ENCODE peak calls at places on chromosomes 7 and 10, in five cellular contexts. D is H9, W is GM23338, M is aorta, Y is AG04450. Z is an unnamed sample.
A peak's percentile ranks its signal among the peaks of the same experiment; 100 is the strongest.

GRCh38 chr10:78508955-78509354 is 475.3 kb downstream of the RPS24 start:
- DNase-seq in D (no peak), W (no peak), M (no peak), Y (no peak), Z (no peak)

GRCh38 chr7:157004050-157004838 is 6.2 kb downstream of the MNX1 start:
- DNase-seq in D (no peak), W (no peak), M (no peak), Y (no peak), Z (no peak)

GRCh38 chr7:76296743-76297740 is 5.4 kb upstream of the HSPB1 start:
- DNase-seq in D (no peak), W (no peak), M (peak; percentile 52), Y (peak; percentile 84), Z (peak; percentile 97)

GRCh38 chr7:133293390-133294110 is 40.7 kb downstream of the EXOC4 start:
- DNase-seq in D (no peak), W (no peak), M (no peak), Y (no peak), Z (no peak)

GRCh38 chr10:45353176-45353575 is 20.8 kb upstream of the ALOX5 start:
- DNase-seq in D (no peak), W (no peak), M (no peak), Y (no peak), Z (no peak)

GRCh38 chr7:151601521-151602305 is 82.0 kb upstream of the RHEB start:
- DNase-seq in D (no peak), W (no peak), M (no peak), Y (no peak), Z (no peak)

GRCh38 chr10:102596506-102596971 is 47.7 kb upstream of the TRIM8 start:
- DNase-seq in D (peak; percentile 81), W (peak; percentile 88), M (no peak), Y (no peak), Z (peak; percentile 76)

GRCh38 chr10:22386396-22386928 is 41.2 kb downstream of the SPAG6 start:
- DNase-seq in D (no peak), W (no peak), M (no peak), Y (no peak), Z (no peak)

GRCh38 chr7:30739691-30740090 is 12.2 kb upstream of the INMT start:
- DNase-seq in D (no peak), W (no peak), M (no peak), Y (no peak), Z (no peak)

GRCh38 chr10:99872367-99873162 is 90.1 kb downstream of the ABCC2 start:
- DNase-seq in D (no peak), W (no peak), M (no peak), Y (no peak), Z (peak; percentile 84)

GRCh38 chr10:72796042-72796441 is 97.5 kb upstream of the OIT3 start:
- DNase-seq in D (no peak), W (no peak), M (no peak), Y (no peak), Z (no peak)

GRCh38 chr10:17523917-17524316 is 69.5 kb upstream of the ST8SIA6 start:
- DNase-seq in D (no peak), W (no peak), M (no peak), Y (no peak), Z (no peak)

GRCh38 chr7:134438946-134439345 is 20.0 kb downstream of the AKR1B1 start:
- DNase-seq in D (no peak), W (no peak), M (no peak), Y (no peak), Z (no peak)

GRCh38 chr7:47415289-47416212 is 166.4 kb downstream of the TNS3 start:
- DNase-seq in D (no peak), W (no peak), M (no peak), Y (no peak), Z (no peak)

GRCh38 chr10:122931088-122931958 is 20.9 kb downstream of the FAM24A start:
- DNase-seq in D (no peak), W (no peak), M (no peak), Y (no peak), Z (no peak)

GRCh38 chr7:157436763-157437480 is 100.1 kb downstream of the DNAJB6 start:
- DNase-seq in D (no peak), W (no peak), M (peak; percentile 19), Y (no peak), Z (no peak)

GRCh38 chr7:55019691-55020480 is 1.1 kb downstream of the EGFR start:
- DNase-seq in D (peak; percentile 45), W (peak; percentile 55), M (no peak), Y (no peak), Z (peak; percentile 47)

GRCh38 chr10:89120931-89121907 is 85.9 kb downstream of the CH25H start:
- DNase-seq in D (no peak), W (no peak), M (no peak), Y (no peak), Z (no peak)

GRCh38 chr7:97012293-97013005 is 7.1 kb downstream of the DLX6 start:
- DNase-seq in D (peak; percentile 54), W (peak; percentile 62), M (no peak), Y (no peak), Z (no peak)

GRCh38 chr7:100546868-100547800 is 8.1 kb downstream of the AGFG2 start:
- DNase-seq in D (no peak), W (no peak), M (no peak), Y (no peak), Z (no peak)

GRCh38 chr7:105199372-105199771 is 185.4 kb downstream of the KMT2E start:
- DNase-seq in D (no peak), W (no peak), M (no peak), Y (no peak), Z (no peak)

GRCh38 chr10:72794260-72794659 is 99.3 kb upstream of the OIT3 start:
- DNase-seq in D (no peak), W (no peak), M (no peak), Y (no peak), Z (no peak)

GRCh38 chr7:151125459-151125834 is 39.2 kb downstream of the AGAP3 start:
- DNase-seq in D (peak; percentile 89), W (peak; percentile 88), M (no peak), Y (no peak), Z (peak; percentile 50)

GRCh38 chr10:132206806-132207535 is 20.2 kb downstream of the DPYSL4 start:
- DNase-seq in D (no peak), W (no peak), M (no peak), Y (no peak), Z (no peak)

GRCh38 chr7:16086743-16087142 is 334.6 kb downstream of the CRPPA start:
- DNase-seq in D (no peak), W (no peak), M (no peak), Y (no peak), Z (no peak)

GRCh38 chr10:21265622-21266021 is 259.9 kb downstream of the SKIDA1 start:
- DNase-seq in D (no peak), W (no peak), M (no peak), Y (no peak), Z (no peak)

GRCh38 chr10:29248987-29249386 is 39.9 kb upstream of the LYZL1 start:
- DNase-seq in D (no peak), W (no peak), M (no peak), Y (no peak), Z (no peak)

GRCh38 chr7:27088002-27088931 is 7.5 kb downstream of the HOXA1 start:
- DNase-seq in D (peak; percentile 56), W (peak; percentile 83), M (no peak), Y (no peak), Z (no peak)

GRCh38 chr10:24962998-24963397 is 10.6 kb upstream of the PRTFDC1 start:
- DNase-seq in D (no peak), W (no peak), M (no peak), Y (no peak), Z (peak; percentile 94)

DNA sequence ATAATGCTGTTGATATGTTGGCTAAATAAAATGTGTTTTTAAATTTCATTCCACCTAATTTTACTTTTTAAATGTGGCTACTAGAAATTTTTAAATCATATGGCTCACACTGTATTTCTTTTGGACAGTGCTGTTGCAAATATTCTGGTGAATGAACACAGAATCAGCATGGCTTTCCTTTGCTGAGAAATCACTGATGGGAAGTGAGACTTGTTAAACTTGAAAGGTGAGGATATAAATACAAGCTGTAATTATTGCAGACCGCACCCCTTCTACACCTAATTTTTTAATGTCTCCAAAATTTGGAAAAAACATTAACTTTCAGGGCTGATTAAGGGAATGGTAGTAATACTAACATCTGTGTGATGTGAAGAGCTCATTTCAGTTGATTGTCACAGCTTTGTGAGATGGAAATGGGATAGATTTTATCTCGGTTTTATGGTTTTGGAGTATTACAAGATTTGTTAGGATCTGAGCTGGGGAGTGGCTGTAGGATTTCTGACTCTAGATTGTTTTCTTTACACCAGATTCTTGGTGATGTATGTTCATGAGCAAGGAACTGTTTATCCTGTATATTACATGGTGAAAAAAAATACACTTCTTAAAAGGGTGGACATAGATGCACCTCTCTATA is 1.3 kb downstream of the MIOS start:
- DNase-seq in D (no peak), W (no peak), M (no peak), Y (no peak), Z (peak; percentile 30)
- H3K27ac ChIP-seq in D (no peak overlapping the region), W (no peak overlapping the region), M (no peak overlapping the region), Y (no peak overlapping the region), Z (no peak overlapping the region)

DNA sequence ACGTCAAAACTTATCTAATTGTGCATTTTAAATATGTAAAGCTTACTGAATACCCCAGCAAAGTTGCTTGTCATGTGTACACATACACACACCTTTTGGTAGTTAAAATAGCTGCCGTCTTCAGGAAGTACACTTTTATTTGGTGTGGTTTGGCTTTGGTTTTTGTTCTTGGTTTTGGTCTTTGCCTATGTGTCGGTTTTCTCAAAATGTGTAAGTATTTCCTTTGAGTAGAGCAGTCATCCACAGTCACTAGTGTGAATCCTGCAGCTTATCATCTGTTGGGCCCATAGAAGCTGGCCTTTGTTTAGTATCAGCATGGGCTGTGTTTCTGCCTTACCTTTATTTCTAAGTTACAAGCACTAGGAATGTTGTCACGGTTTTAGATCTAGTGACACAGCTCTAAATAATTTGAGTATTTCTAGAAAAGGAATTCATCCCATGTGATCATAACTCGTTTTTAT is 35.3 kb downstream of the NET1 start:
- DNase-seq in D (no peak), W (no peak), M (no peak), Y (no peak), Z (peak; percentile 61)
- H3K27ac ChIP-seq in D (no peak overlapping the region), W (no peak overlapping the region), M (no peak overlapping the region), Y (no peak overlapping the region), Z (peak overlapping the region; percentile 90)

GRCh38 chr7:140122975-140123374 is 53.8 kb downstream of the KDM7A start:
- DNase-seq in D (no peak), W (no peak), M (no peak), Y (no peak), Z (no peak)
- H3K27ac ChIP-seq in D (no peak overlapping the region), W (no peak overlapping the region), M (no peak overlapping the region), Y (no peak overlapping the region), Z (no peak overlapping the region)

GRCh38 chr7:335358-336148 is 45.6 kb downstream of the FOXL3 start:
- DNase-seq in D (no peak), W (no peak), M (peak; percentile 36), Y (no peak), Z (no peak)

GRCh38 chr7:332646-333398 is 42.9 kb downstream of the FOXL3 start:
- DNase-seq in D (peak; percentile 85), W (peak; percentile 93), M (peak; percentile 88), Y (no peak), Z (peak; percentile 80)

GRCh38 chr7:334618-335357 is 44.8 kb downstream of the FOXL3 start:
- DNase-seq in D (no peak), W (no peak), M (no peak), Y (no peak), Z (no peak)

GRCh38 chr7:332020-332517 is 42.1 kb downstream of the FOXL3 start:
- DNase-seq in D (no peak), W (peak; percentile 31), M (peak; percentile 44), Y (no peak), Z (no peak)

DNA sequence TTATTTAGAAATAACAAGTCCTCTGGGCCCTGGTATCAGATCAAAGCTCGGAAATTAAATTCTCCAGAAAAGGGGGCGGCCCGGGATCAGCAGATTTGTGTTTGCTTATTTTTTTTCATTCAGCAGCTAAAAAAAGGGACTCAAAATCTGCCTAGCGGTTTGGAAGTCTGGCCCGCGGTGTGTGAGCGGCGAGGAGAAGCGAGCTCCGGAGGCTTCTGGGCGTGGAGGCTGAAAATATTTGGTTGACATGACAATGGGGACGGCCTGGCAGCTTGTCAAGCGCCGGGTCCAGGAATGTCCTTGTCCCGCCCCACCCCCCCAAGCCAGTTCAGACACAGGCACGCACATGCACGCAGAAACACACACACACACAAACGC is 43.4 kb downstream of the FOXL3 start:
- DNase-seq in D (no peak), W (no peak), M (peak; percentile 67), Y (no peak), Z (peak; percentile 64)
- H3K27ac ChIP-seq in D (no peak overlapping the region), W (no peak overlapping the region), M (no peak overlapping the region), Y (no peak overlapping the region), Z (no peak overlapping the region)

Z was measured in small intestine.